ENCODE peak calls at places on chromosomes 5 and 9, in nine cellular contexts. O, X, B, E, J, Q, A, T and M are unnamed samples.

GRCh38 chr5:108688487-108688886 is 59.2 kb upstream of the FER start:
- DNase-seq in O (no peak), X (no peak), B (no peak), E (no peak), J (no peak), Q (no peak), A (no peak), T (no peak), M (no peak)

GRCh38 chr9:89477811-89478583 is 19.9 kb downstream of the SEMA4D start:
- DNase-seq in O (no peak), X (no peak), B (no peak), E (peak; percentile 46), J (no peak), Q (no peak), A (peak; percentile 80), T (peak; percentile 26), M (no peak)

GRCh38 chr5:65482280-65482726 is 583 bp upstream of the ADAMTS6 start:
- DNase-seq in O (no peak), X (no peak), B (no peak), E (peak; percentile 58), J (no peak), Q (no peak), A (peak; percentile 61), T (no peak), M (no peak)

GRCh38 chr5:54718647-54719046 is 201.1 kb downstream of the SNX18 start:
- DNase-seq in O (no peak), X (no peak), B (no peak), E (no peak), J (no peak), Q (peak; percentile 83), A (peak; percentile 59), T (no peak), M (no peak)

GRCh38 chr9:17052626-17053025 is 82.2 kb upstream of the CNTLN start:
- DNase-seq in O (no peak), X (no peak), B (peak; percentile 58), E (no peak), J (no peak), Q (no peak), A (no peak), T (no peak), M (no peak)

GRCh38 chr9:89405832-89406231 is 87.5 kb downstream of the SECISBP2 start:
- DNase-seq in O (no peak), X (no peak), B (no peak), E (no peak), J (no peak), Q (peak; percentile 47), A (no peak), T (no peak), M (no peak)

GRCh38 chr5:142087920-142088679 is 20.5 kb upstream of the NDFIP1 start:
- DNase-seq in O (no peak), X (no peak), B (no peak), E (no peak), J (no peak), Q (no peak), A (no peak), T (no peak), M (no peak)

GRCh38 chr5:147699496-147700088 is 82.9 kb downstream of the JAKMIP2 start:
- DNase-seq in O (no peak), X (no peak), B (no peak), E (no peak), J (no peak), Q (no peak), A (no peak), T (no peak), M (no peak)

GRCh38 chr9:24698864-24699518 is 153.3 kb upstream of the IZUMO3 start:
- DNase-seq in O (no peak), X (no peak), B (peak; percentile 8), E (no peak), J (no peak), Q (no peak), A (no peak), T (no peak), M (no peak)

GRCh38 chr9:120985759-120986353 is 59.3 kb upstream of the TRAF1 start:
- DNase-seq in O (peak; percentile 47), X (no peak), B (peak; percentile 75), E (peak; percentile 79), J (peak; percentile 77), Q (no peak), A (peak; percentile 73), T (peak; percentile 25), M (peak; percentile 16)

GRCh38 chr5:170971-171800 is 20.1 kb upstream of the LRRC14B start:
- DNase-seq in O (peak; percentile 7), X (no peak), B (no peak), E (no peak), J (no peak), Q (no peak), A (no peak), T (no peak), M (no peak)

GRCh38 chr5:23419115-23419514 is 88.3 kb upstream of the PRDM9 start:
- DNase-seq in O (no peak), X (no peak), B (peak; percentile 57), E (no peak), J (peak; percentile 57), Q (no peak), A (no peak), T (no peak), M (no peak)

GRCh38 chr9:135550344-135550918 is 4.5 kb downstream of the OBP2A start:
- DNase-seq in O (no peak), X (no peak), B (no peak), E (no peak), J (no peak), Q (no peak), A (no peak), T (no peak), M (no peak)

GRCh38 chr9:91555132-91555531 is 131.5 kb upstream of the NFIL3 start:
- DNase-seq in O (no peak), X (no peak), B (no peak), E (peak; percentile 55), J (no peak), Q (no peak), A (peak; percentile 49), T (no peak), M (no peak)

GRCh38 chr9:129256959-129257713 is 79.1 kb upstream of the IER5L start:
- DNase-seq in O (no peak), X (no peak), B (no peak), E (no peak), J (no peak), Q (peak; percentile 13), A (no peak), T (no peak), M (no peak)

GRCh38 chr9:129258124-129258822 is 80.2 kb upstream of the IER5L start:
- DNase-seq in O (no peak), X (peak; percentile 73), B (peak; percentile 99), E (peak; percentile 83), J (peak; percentile 92), Q (peak; percentile 95), A (peak; percentile 90), T (peak; percentile 96), M (peak; percentile 82)

GRCh38 chr9:129258823-129259301 is 80.8 kb upstream of the IER5L start:
- DNase-seq in O (no peak), X (no peak), B (no peak), E (no peak), J (no peak), Q (peak; percentile 30), A (no peak), T (no peak), M (no peak)

GRCh38 chr9:129262261-129262660 is 84.2 kb upstream of the IER5L start:
- DNase-seq in O (no peak), X (no peak), B (no peak), E (no peak), J (no peak), Q (peak; percentile 33), A (no peak), T (peak; percentile 53), M (no peak)

DNA sequence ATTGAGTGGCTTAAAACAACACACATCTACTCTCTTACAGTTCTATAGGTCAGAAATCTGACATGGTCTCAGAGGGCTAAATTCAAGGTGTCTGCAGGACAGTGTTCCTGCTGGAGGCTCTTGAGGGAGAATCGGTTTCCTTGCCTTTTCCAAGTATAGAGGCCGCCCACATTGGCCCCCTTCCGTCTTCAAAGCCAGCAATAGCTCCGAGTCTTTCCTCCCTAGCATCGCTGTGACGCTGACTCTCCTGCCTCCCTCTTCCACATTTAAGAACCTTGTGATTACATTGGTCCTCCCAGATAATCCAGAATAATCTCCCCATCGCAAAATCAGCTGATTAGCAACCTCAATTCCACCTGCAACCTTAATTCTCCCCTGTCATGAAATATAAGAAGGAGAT is 81.3 kb upstream of the IER5L start:
- DNase-seq in O (no peak), X (no peak), B (no peak), E (no peak), J (no peak), Q (no peak), A (no peak), T (no peak), M (no peak)
- TF ChIP-seq CTCF in O (no peak), X (no peak), B (no peak), E (no peak), J (no peak), Q (no peak), A (no peak), T (no peak), M (no peak)

DNA sequence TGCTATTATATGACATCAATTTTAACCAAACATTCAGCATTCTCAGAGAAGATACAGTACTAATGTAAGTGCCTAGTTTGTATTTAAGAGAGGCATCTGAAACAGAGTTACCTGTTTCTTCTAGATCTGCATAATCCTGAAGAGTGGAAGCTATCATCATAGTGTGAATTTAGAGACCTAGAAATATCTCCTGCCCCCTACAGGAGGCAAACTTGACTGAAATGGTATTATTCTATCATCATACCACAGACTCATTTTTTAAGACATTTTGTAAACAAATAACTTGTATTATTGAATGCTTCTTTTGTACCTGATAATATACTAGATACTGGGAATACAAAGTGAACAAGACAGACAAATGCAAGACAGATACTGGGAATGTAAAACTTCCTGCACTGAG is 216.8 kb upstream of the RPS23 start:
- DNase-seq in O (no peak), X (no peak), B (peak; percentile 21), E (peak; percentile 5), J (no peak), Q (no peak), A (peak; percentile 34), T (no peak), M (no peak)
- TF ChIP-seq CTCF in O (no peak), X (no peak), B (peak; percentile 43), E (peak; percentile 38), J (no peak), Q (no peak), A (peak; percentile 53), T (peak; percentile 30), M (peak; percentile 18)

DNA sequence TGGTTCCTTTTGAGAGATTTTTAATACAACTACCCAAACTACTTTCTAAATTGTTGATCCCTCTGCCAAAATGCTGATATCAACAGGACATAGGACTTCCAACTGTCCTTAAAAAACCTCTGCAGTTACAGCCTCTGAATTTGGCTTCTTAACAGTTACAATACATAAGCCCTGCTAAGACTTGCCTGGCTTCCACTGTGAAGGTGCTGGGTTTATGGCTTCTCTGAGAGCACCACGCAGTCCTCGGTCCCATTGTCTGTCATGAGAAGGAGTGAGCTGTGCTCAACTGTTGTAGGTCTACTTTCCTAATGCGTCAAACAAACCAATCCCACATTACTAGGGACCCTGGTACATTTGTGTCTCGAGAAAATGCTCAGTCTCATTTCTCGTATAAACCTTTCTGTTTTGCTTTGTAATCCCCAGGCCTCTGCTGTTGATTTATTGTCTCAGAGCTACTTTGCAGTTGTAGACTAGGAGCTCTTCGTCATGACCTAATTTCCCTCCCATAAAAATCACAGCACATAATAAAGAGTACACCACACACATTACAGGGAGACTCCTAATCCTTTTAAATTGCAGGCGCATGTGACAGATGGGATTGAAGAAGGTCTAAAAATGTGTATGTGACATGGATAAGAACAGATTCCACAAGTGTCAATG is 274.9 kb downstream of the NR3C1 start:
- DNase-seq in O (peak; percentile 61), X (no peak), B (no peak), E (no peak), J (no peak), Q (no peak), A (no peak), T (no peak), M (no peak)
- TF ChIP-seq CTCF in O (no peak), X (no peak), B (no peak), E (no peak), J (no peak), Q (no peak), A (no peak), T (no peak), M (no peak)

GRCh38 chr9:71669265-71669975 is 98.9 kb downstream of the CEMIP2 start:
- DNase-seq in O (no peak), X (no peak), B (no peak), E (no peak), J (no peak), Q (no peak), A (no peak), T (no peak), M (no peak)
- TF ChIP-seq CTCF in O (no peak), X (no peak), B (no peak), E (no peak), J (no peak), Q (no peak), A (no peak), T (no peak), M (no peak)